ENCODE peak calls at places on chromosomes 2 and 18, in four cellular contexts. G is Peyer's patch, T is ascending aorta, K is sigmoid colon. V is an unnamed sample. For H3K27me3, H3K36me3 and H3K4me1, the result is how much of the 10 kb centered on the place peaks cover.

GRCh38 chr2:222854773-222855700 is 5.8 kb upstream of the ACSL3 start:
- DNase-seq in K (no peak), G (no peak), T (no peak), V (no peak)

GRCh38 chr18:26747131-26747475 is 118.4 kb downstream of the AQP4 start:
- DNase-seq in K (no peak), T (no peak), G (no peak), V (no peak)

GRCh38 chr2:118202707-118203303 is 114.5 kb downstream of the INSIG2 start:
- DNase-seq in K (no peak), G (no peak), T (no peak), V (peak)

GRCh38 chr2:207531024-207531411 is 1.3 kb downstream of the CREB1 start:
- DNase-seq in K (no peak), G (no peak), T (no peak), V (no peak)

GRCh38 chr2:148828941-148829340 is 46.1 kb upstream of the KIF5C start:
- DNase-seq in T (no peak), G (no peak), K (no peak), V (no peak)

GRCh38 chr2:43482974-43483373 is 112.9 kb downstream of the THADA start:
- DNase-seq in T (no peak), G (no peak), K (peak), V (no peak)

GRCh38 chr2:61512768-61513398 is 25.3 kb downstream of the XPO1 start:
- DNase-seq in K (no peak), G (peak), T (no peak), V (no peak)

GRCh38 chr2:71700880-71701397 is 247.6 kb downstream of the DYSF start:
- DNase-seq in K (peak), T (peak), G (peak), V (no peak)

GRCh38 chr18:31440787-31441186 is 6.8 kb upstream of the DSG3 start:
- DNase-seq in G (no peak), T (no peak), K (no peak), V (no peak)

GRCh38 chr2:47437287-47437686 is 34.3 kb downstream of the MSH2 start:
- DNase-seq in K (no peak), G (no peak), T (no peak), V (no peak)

GRCh38 chr18:8045160-8045885 is 478.2 kb downstream of the PTPRM start:
- DNase-seq in K (no peak), G (no peak), T (no peak), V (no peak)

GRCh38 chr2:74415762-74416395 is 5.5 kb downstream of the C2orf81 start:
- DNase-seq in K (no peak), T (peak), G (no peak), V (no peak)
- H3K27me3 ChIP-seq in K (under half), T (under half), G (under half), V (under half)

DNA sequence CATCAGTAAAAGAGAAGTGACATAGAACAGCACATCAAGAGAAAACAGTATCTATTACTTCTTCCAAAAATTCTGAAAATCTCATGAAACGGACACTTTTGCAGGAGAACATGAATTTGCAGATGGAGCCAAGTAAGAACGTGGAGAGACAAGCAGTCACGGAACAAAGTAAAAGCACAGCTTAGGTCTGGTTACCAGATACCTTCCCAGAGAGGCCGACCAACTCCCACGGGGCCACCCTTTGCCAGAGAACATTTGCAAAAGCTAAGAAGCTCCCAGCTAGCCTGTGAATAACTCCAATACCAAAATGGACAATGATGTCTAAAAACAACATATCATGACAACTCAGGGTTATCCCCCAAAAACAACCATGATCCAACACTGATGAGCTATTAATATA is 38.9 kb downstream of the THAP4 start:
- DNase-seq in K (no peak), T (no peak), G (no peak), V (no peak)
- H3K36me3 ChIP-seq in K (half or more), T (half or more), G (half or more), V (under half)

DNA sequence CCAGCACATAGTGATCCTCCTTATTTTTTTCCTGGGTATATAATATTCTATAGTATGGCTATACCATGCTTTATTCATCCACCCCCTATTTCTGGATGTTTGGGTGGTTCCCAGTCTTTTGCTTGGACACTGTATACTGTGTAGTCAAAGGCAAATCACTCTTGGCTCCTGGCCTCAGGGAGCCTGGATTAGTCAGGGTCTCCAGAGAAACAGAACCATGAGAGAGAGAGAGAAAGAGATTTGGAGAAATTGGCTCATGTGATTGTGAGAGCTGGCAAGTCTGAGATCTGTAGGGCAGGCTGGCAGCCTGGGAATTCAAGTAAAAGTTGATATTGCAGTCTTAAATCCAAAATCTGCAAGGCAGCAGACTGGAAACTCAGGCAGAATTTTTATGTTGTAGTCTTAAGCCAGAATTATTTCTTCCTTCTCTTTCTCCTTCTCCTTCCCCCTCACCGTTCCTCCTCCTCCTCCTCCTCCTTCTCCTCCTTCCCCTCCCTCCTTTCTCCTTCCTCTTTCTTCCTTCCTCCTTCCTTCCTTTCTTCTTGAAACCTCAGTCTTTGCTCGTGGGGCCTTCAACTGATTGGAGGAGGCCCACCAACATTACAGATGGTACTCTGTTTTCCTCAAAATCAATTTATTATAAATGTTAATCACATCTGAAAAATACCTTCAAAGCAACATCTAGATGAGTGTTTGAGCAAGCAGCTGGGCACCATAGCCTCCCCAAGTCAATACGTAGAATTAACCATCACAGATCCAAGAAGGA is 33.0 kb downstream of the CTIF start:
- DNase-seq in K (no peak), T (no peak), G (no peak), V (no peak)
- H3K4me1 ChIP-seq in K (under half), T (under half), G (under half), V (under half)

DNA sequence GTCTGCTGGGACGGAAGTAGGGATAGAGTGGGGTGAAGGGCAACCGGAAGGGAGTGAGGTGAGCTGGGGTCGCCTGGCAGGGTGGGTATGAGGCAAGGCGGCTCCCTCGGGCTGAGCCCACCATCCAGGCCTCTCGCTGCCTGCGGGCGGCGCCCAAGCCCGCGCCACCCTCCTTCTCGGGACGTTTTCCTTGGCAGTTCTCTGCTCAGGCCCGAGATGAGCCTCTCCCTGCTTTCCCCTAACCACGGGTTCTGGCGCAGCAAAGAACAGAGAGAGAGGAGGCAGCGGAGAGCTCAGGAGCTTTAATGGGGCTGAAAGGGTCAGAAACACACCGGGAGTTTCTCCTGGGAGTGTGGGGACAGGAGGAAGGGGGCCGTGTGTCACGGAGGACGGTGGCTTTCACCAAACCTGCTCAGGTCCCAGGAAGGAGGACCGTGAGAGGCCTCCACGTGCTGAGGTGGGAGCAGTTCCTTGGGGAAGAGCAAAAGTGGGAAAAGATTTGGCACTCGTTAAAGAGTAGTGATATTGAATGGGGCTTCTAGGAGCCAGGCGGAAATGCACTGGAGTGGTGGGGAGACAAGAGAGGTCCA is 4.1 kb downstream of the FEV start:
- DNase-seq in T (no peak), K (peak), G (peak), V (no peak)
- H3K27me3 ChIP-seq in T (half or more), K (half or more), G (under half), V (under half)

DNA sequence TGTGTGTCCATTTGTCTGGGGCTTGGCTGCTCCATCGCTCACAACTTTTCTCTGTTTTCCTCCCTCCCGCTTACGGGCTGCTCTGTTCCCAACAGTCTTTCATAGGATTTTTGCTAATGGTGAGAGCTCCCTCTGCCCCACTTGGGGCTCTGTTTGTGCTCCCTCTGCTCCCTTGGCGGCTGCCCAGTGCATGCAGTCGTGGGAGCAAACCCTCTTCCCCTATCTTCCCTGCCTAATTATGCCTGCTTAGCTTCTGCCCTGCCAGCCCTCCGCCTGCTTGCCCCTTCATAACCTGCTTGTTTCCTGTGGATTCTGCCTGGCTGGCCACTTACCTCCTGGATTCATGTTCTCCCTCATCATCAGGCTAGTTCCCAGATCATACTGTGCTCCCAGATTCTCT is 6.6 kb upstream of the KRTCAP3 start:
- DNase-seq in K (no peak), T (no peak), G (no peak), V (no peak)
- H3K36me3 ChIP-seq in K (half or more), T (half or more), G (half or more), V (half or more)

DNA sequence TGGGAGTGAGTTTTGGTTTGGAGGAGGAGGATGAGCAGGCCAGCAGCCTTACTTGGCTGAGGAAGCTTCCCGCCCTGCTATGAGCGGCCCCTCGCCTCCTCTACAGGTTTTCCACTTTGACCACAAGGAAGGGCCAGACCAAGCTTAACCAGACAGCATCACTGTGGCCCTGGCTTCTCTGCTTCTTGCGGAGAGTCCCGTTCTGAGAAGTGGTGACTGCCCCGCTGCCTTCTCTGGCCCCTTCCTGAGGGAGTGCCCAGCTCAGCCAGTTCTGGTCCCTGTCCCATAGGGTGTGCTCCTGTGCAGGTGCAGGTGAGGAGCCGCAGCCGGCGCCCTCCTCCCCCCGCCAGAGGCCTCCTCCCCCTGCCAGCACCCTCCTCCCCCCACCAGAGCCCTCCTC is 101.0 kb downstream of the FAM210A start:
- DNase-seq in G (no peak), T (no peak), K (no peak), V (no peak)
- H3K4me1 ChIP-seq in G (under half), T (under half), K (under half), V (under half)

DNA sequence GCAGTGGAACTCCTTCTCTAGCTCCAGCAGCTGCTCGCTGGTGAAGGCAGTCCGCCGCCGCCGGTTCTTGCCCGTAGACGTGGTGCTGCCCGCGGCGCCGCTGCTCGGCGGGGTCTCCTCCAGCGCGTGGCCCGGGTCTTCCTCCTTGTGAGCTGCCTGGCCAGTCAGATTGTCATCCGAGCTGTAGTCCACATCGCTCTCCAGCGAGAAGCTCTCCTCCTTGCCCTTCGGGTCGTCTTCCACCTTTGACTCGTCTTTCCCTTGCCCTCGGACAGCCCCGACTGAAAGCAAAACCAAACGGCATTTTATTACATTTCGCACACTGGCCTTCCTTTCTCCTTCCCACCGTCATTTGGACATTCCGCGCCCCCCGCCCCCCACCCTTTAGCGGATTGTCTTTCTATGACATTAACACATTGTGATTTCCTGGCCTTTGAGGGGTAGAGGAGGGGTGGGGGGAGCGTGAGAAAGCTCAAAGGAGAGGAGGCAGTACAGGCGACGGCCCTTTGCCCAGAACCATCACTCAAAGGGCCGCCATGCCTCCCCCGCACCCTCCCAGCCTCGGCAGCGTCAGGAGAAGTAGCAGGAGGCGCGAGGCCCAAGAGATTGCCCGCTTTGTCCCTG is 1.9 kb downstream of the GBX2 start:
- DNase-seq in G (no peak), K (no peak), T (no peak), V (no peak)
- H3K27me3 ChIP-seq in G (under half), K (half or more), T (under half), V (under half)

GRCh38 chr2:203122317-203122998 is 107.8 kb downstream of the NBEAL1 start:
- DNase-seq in K (no peak), T (no peak), G (no peak), V (no peak)
- H3K36me3 ChIP-seq in K (half or more), T (under half), G (under half), V (under half)